ENCODE peak calls at places on chromosome 3, in six cellular contexts. C is ecto neural progenitor cell, V is colonic mucosa, J is NAMALWA, W is PC-3, S is OCI-M1. P is an unnamed sample.

GRCh38 chr3:8145661-8146060 is 356.0 kb upstream of the LMCD1 start:
- DNase-seq in J (no peak), W (no peak), V (no peak), S (no peak), C (no peak), P (no peak)

GRCh38 chr3:79297242-79297641 is 470.6 kb downstream of the ROBO1 start:
- DNase-seq in W (peak; percentile 78), S (peak; percentile 9), J (no peak), C (no peak), V (no peak), P (peak; percentile 91)

GRCh38 chr3:109356442-109357155 is 19.3 kb upstream of the DPPA4 start:
- DNase-seq in V (no peak), C (no peak), W (no peak), J (no peak), S (no peak), P (no peak)

GRCh38 chr3:42345811-42346210 is 64.6 kb downstream of the LYZL4 start:
- DNase-seq in W (no peak), C (no peak), J (no peak), S (peak; percentile 86), V (no peak), P (no peak)

GRCh38 chr3:143436231-143436930 is 316.8 kb downstream of the CHST2 start:
- DNase-seq in J (no peak), S (no peak), W (no peak), C (no peak), V (no peak), P (no peak)

GRCh38 chr3:97981886-97982285 is 9.7 kb upstream of the RIOX2 start:
- DNase-seq in S (peak; percentile 60), C (no peak), J (no peak), W (no peak), V (no peak), P (no peak)

GRCh38 chr3:130480736-130481135 is 36.2 kb upstream of the COL6A6 start:
- DNase-seq in C (peak; percentile 53), W (peak; percentile 48), J (peak; percentile 35), S (peak; percentile 31), V (no peak), P (no peak)

GRCh38 chr3:115062412-115062956 is 84.6 kb downstream of the ZBTB20 start:
- DNase-seq in C (no peak), W (peak; percentile 69), S (no peak), J (no peak), V (no peak), P (no peak)

GRCh38 chr3:104088738-104089137 is 1278.0 kb upstream of the ALCAM start:
- DNase-seq in S (no peak), W (no peak), C (no peak), V (no peak), J (no peak), P (no peak)

GRCh38 chr3:31532587-31533168 is at the start of gene STT3B:
- DNase-seq in S (peak; percentile 93), V (peak; percentile 86), J (peak; percentile 87), W (peak; percentile 80), C (no peak), P (peak; percentile 75)

GRCh38 chr3:149736180-149737100 is 15.8 kb downstream of the COMMD2 start:
- DNase-seq in S (peak; percentile 79), W (peak; percentile 74), C (no peak), J (no peak), V (no peak), P (peak; percentile 49)

GRCh38 chr3:126181398-126181725 is 976 bp upstream of the ALDH1L1 start:
- DNase-seq in C (no peak), V (peak; percentile 29), J (no peak), S (no peak), W (no peak), P (no peak)

GRCh38 chr3:138786788-138787276 is 47.9 kb downstream of the PIK3CB start:
- DNase-seq in C (no peak), V (peak; percentile 32), J (no peak), W (peak; percentile 25), S (peak; percentile 82), P (peak; percentile 76)

GRCh38 chr3:179005213-179005612 is 66.4 kb downstream of the ZMAT3 start:
- DNase-seq in J (no peak), S (no peak), W (no peak), C (no peak), V (no peak), P (no peak)